ENCODE peak calls at places on chromosomes 11 and 22, in eight cellular contexts. I is esophagus muscularis mucosa, P is A549, Z is ovary, R is IMR-90, Y is uterus, S is right atrium auricular region, O is tibial artery. W is an unnamed sample. For H3K9me3, the result is how much of the 10 kb centered on the place peaks cover.

GRCh38 chr11:81420668-81421550 is 1312.8 kb downstream of the FAM181B start:
- DNase-seq in I (no peak), P (no peak), Z (no peak), R (no peak), Y (no peak), S (no peak), O (no peak), W (no peak)

GRCh38 chr11:86719781-86720463 is 47.5 kb upstream of the ME3 start:
- DNase-seq in I (no peak), P (peak), Z (no peak), R (peak), Y (no peak), S (no peak), O (no peak), W (no peak)

GRCh38 chr11:64759722-64760719 is at the start of gene PYGM:
- DNase-seq in I (no peak), P (no peak), Z (peak), R (no peak), Y (peak), S (peak), O (peak), W (peak)

GRCh38 chr11:36453678-36454077 is 56.4 kb downstream of the TRAF6 start:
- DNase-seq in I (no peak), P (no peak), Z (no peak), R (peak), Y (no peak), S (no peak), O (no peak), W (no peak)

GRCh38 chr11:36751996-36752395 is 154.0 kb upstream of the RAG2 start:
- DNase-seq in I (no peak), P (no peak), Z (no peak), R (no peak), Y (no peak), S (no peak), O (no peak), W (no peak)

GRCh38 chr11:47946682-47947575 is 33.4 kb upstream of the PTPRJ start:
- DNase-seq in I (peak), P (peak), Z (peak), R (peak), Y (peak), S (peak), O (peak), W (peak)

GRCh38 chr11:67357831-67358555 is 4.6 kb upstream of the POLD4 start:
- DNase-seq in I (no peak), P (peak), Z (no peak), R (peak), Y (no peak), S (no peak), O (no peak), W (no peak)

GRCh38 chr11:69240332-69241074 is 53.5 kb upstream of the MYEOV start:
- DNase-seq in I (peak), P (no peak), Z (no peak), R (peak), Y (no peak), S (peak), O (no peak), W (no peak)

GRCh38 chr11:94583213-94583884 is 16.2 kb downstream of the PIWIL4 start:
- DNase-seq in I (no peak), P (no peak), Z (no peak), R (no peak), Y (no peak), S (no peak), O (no peak), W (no peak)

GRCh38 chr11:35390737-35391682 is 28.3 kb downstream of the SLC1A2 start:
- DNase-seq in I (no peak), P (peak), Z (no peak), R (peak), Y (no peak), S (no peak), O (no peak), W (no peak)

GRCh38 chr11:94988748-94989147 is 15.2 kb downstream of the KDM4D start:
- DNase-seq in I (no peak), P (no peak), Z (no peak), R (no peak), Y (no peak), S (no peak), O (no peak), W (no peak)

GRCh38 chr11:35792148-35792845 is 129.7 kb downstream of the TRIM44 start:
- DNase-seq in I (no peak), P (no peak), Z (no peak), R (no peak), Y (no peak), S (no peak), O (no peak), W (peak)

GRCh38 chr22:27997538-27997937 is 78.5 kb upstream of the PITPNB start:
- DNase-seq in I (no peak), P (no peak), Z (peak), R (peak), Y (no peak), S (no peak), O (peak), W (no peak)

GRCh38 chr11:24593332-24593731 is 96.5 kb downstream of the LUZP2 start:
- DNase-seq in I (no peak), P (no peak), Z (no peak), R (peak), Y (no peak), S (no peak), O (peak), W (no peak)

GRCh38 chr11:46332568-46333128 is 14.6 kb upstream of the DGKZ start:
- DNase-seq in I (no peak), P (no peak), Z (no peak), R (no peak), Y (no peak), S (no peak), O (no peak), W (no peak)

GRCh38 chr11:74182635-74183034 is 11.5 kb downstream of the PPME1 start:
- DNase-seq in I (no peak), P (no peak), Z (no peak), R (peak), Y (no peak), S (no peak), O (no peak), W (no peak)

DNA sequence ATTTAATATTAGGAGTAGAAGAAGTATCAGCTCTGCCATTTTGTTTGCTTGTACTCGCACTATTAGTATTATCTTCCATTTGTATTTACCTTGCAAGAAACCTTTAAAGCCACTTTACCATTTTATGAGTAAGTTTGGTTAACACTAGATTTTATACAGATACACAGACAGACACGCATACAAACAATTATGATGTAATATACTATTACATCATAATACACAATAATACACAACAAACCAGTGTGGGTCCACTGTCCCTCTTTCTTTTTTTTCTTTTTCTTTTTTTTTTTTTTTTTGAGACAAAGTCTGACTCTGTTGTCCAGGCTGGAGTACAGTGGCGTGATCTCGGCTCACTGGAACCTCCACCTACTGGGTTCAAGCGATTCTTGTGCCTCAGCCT is 170.3 kb upstream of the NARS2 start:
- DNase-seq in I (no peak), P (no peak), Z (no peak), R (no peak), Y (no peak), S (no peak), O (no peak), W (no peak)
- TF ChIP-seq CTCF in I (no peak), P (no peak), Z (no peak), R (no peak), Y (no peak), S (no peak), O (no peak), W (no peak)

DNA sequence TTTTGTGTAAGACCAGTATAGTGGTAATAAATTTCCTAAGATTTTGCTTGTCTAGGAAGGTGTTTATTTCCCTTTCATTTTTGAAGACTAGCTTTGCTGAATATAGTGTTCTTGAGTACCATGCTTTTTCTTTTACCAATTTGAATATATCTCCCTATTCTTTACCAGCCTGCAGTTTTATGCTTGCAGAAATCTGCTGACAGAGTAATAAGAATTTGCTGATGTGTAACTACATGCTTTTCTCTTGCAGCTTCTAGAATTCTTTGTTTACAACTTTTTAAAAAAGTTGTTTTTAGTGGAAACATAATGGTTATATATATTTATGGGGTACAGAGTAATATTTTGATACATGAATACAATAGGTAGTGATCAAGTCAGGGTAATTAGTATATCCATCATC is 324.8 kb upstream of the FOLH1 start:
- DNase-seq in I (no peak), P (no peak), Z (no peak), R (no peak), Y (no peak), S (no peak), O (no peak), W (no peak)
- H3K9me3 ChIP-seq in I (under half), P (under half), Z (under half), R (under half), Y (under half), S (under half), O (under half), W (under half)

GRCh38 chr11:9739108-9739507 is 75.2 kb downstream of the SWAP70 start:
- DNase-seq in I (no peak), P (no peak), Z (no peak), R (no peak), Y (no peak), S (no peak), O (no peak), W (no peak)
- H3K27ac ChIP-seq in I (no peak), P (peak), Z (no peak), R (no peak), Y (no peak), S (no peak), O (no peak), W (no peak)

GRCh38 chr11:77093056-77093891 is 9.4 kb upstream of the OMP start:
- DNase-seq in I (no peak), P (no peak), Z (peak), R (no peak), Y (no peak), S (no peak), O (peak), W (no peak)

GRCh38 chr11:77095551-77096490 is 6.8 kb upstream of the OMP start:
- DNase-seq in I (no peak), P (no peak), Z (peak), R (no peak), Y (no peak), S (no peak), O (peak), W (no peak)

GRCh38 chr11:77093987-77094840 is 8.4 kb upstream of the OMP start:
- DNase-seq in I (no peak), P (no peak), Z (peak), R (no peak), Y (no peak), S (no peak), O (peak), W (no peak)

GRCh38 chr11:77096591-77097019 is 6.0 kb upstream of the OMP start:
- DNase-seq in I (no peak), P (no peak), Z (peak), R (no peak), Y (no peak), S (no peak), O (peak), W (no peak)

GRCh38 chr11:77094841-77095365 is 7.7 kb upstream of the OMP start:
- DNase-seq in I (no peak), P (no peak), Z (peak), R (no peak), Y (no peak), S (no peak), O (peak), W (no peak)
- TF ChIP-seq CTCF in I (no peak), P (no peak), Z (no peak), R (no peak), Y (no peak), S (no peak), O (no peak), W (no peak)

GRCh38 chr11:22342599-22343138 is 4.5 kb downstream of the SLC17A6 start:
- DNase-seq in I (no peak), P (no peak), Z (no peak), R (no peak), Y (no peak), S (no peak), O (no peak), W (no peak)

GRCh38 chr11:22343411-22344032 is 5.3 kb downstream of the SLC17A6 start:
- DNase-seq in I (no peak), P (no peak), Z (no peak), R (no peak), Y (no peak), S (no peak), O (no peak), W (no peak)

GRCh38 chr11:22338465-22338810 is 257 bp downstream of the SLC17A6 start:
- DNase-seq in I (no peak), P (no peak), Z (no peak), R (no peak), Y (no peak), S (no peak), O (no peak), W (no peak)

GRCh38 chr11:22340803-22341581 is 2.8 kb downstream of the SLC17A6 start:
- DNase-seq in I (no peak), P (no peak), Z (no peak), R (no peak), Y (no peak), S (no peak), O (no peak), W (no peak)

GRCh38 chr11:22341582-22341919 is 3.4 kb downstream of the SLC17A6 start:
- DNase-seq in I (no peak), P (no peak), Z (no peak), R (no peak), Y (no peak), S (no peak), O (no peak), W (no peak)
- H3K9me3 ChIP-seq in I (under half), P (under half), Z (under half), R (under half), Y (under half), S (under half), O (under half), W (under half)

DNA sequence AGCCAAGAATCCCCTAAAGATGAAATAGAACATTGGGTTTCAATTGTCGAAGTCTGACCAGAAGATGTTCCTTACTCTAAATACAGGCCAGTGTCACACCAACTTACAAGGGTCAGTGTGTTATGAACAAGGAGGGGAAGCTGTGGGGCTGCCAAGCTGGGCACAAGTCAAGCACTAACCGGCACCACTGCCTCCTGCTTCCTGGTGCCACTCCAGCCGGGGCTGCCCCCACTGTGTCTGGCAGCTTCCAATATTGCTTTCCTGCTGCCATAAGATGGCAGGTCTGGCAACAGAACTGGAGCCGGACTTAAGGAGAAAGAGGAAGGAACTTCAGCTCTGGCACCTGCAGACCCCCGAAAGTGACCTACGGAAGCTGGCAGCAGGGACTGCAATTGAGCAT is 13.7 kb upstream of the VPS37C start:
- DNase-seq in I (no peak), P (no peak), Z (no peak), R (no peak), Y (no peak), S (no peak), O (no peak), W (no peak)
- H3K27ac ChIP-seq in I (no peak), P (no peak), Z (no peak), R (no peak), Y (no peak), S (no peak), O (no peak), W (no peak)

DNA sequence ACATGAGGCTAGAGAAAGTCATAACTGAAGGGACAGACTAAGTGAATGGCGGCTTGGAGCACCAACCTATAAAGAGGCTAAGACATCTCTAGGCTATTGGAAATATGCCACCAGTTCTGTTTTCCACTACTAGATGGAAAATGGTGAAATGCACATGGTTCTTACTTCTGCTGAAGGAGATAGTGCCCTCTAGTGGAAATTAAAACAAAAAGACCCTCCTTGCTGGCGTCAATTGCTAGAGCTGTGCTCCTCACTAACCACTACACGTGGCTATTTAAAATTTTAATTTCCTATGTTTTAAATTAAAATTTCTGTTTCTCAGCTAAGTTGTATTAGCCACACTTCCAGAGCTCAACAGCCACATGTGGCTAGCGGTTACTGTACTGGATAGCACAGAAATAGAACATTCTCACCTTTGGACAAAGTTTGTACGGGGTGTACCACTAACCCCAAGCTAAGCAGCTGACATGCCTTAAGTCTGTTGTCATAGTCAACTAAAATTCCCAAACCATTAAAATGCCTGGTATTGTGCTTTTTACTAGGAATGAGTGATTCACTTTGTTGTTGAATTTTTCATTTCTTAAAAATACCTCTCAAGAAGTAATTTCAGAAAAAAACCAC is 34.1 kb upstream of the CALCA start:
- DNase-seq in I (no peak), P (no peak), Z (no peak), R (peak), Y (no peak), S (no peak), O (no peak), W (no peak)
- TF ChIP-seq CTCF in I (no peak), P (peak), Z (no peak), R (peak), Y (no peak), S (no peak), O (no peak), W (no peak)

DNA sequence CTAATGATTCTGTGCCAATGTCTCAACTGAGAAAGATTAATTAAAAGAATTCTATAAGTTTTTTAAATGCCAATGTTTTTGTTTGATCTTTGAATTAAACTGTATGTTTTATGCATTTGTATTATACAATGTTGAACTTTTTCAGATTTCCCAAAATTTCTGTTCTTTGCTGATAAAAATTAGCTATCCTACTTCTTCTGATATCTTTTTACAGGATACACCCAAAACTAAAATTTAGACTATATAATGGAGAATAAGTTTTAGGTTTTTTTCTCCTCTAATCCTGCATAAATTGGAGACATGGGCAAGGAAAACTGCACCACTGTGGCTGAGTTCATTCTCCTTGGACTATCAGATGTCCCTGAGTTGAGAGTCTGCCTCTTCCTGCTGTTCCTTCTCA is at the start of gene OR5L2:
- DNase-seq in I (no peak), P (no peak), Z (no peak), R (no peak), Y (no peak), S (no peak), O (no peak), W (no peak)
- H3K9me3 ChIP-seq in I (under half), P (under half), Z (under half), R (under half), Y (under half), S (under half), O (under half), W (under half)

GRCh38 chr11:82757660-82758301 is 24.1 kb upstream of the FAM181B start:
- DNase-seq in I (no peak), P (no peak), Z (no peak), R (no peak), Y (no peak), S (no peak), O (no peak), W (no peak)
- H3K27ac ChIP-seq in I (no peak), P (no peak), Z (no peak), R (no peak), Y (no peak), S (no peak), O (no peak), W (no peak)

GRCh38 chr11:66264893-66265292 is 3.5 kb upstream of the RAB1B start:
- DNase-seq in I (no peak), P (no peak), Z (peak), R (no peak), Y (no peak), S (no peak), O (no peak), W (no peak)
- TF ChIP-seq CTCF in I (peak), P (peak), Z (no peak), R (peak), Y (no peak), S (peak), O (no peak), W (no peak)

W was measured in gastrocnemius medialis.